ENCODE peak calls at places on chromosomes 2 and 18, in seven cellular contexts. I, Z, P, G, H, S and K are unnamed samples.

GRCh38 chr18:12373032-12373770 is 3.8 kb downstream of the AFG3L2 start:
- DNase-seq in P (no peak), I (peak; percentile 30), G (no peak), S (no peak), H (no peak), Z (no peak), K (no peak)

GRCh38 chr2:119407430-119408220 is 24.0 kb upstream of the TMEM37 start:
- DNase-seq in I (peak; percentile 83), H (peak; percentile 55), Z (peak; percentile 52), P (peak; percentile 67), G (peak; percentile 52), S (no peak), K (no peak)

GRCh38 chr2:183963609-183964008 is 634.7 kb upstream of the ZNF804A start:
- DNase-seq in I (no peak), G (no peak), H (no peak), Z (no peak), P (no peak), S (no peak), K (no peak)

GRCh38 chr2:238240761-238241711 is 1.2 kb upstream of the HES6 start:
- DNase-seq in H (peak; percentile 48), I (peak; percentile 72), S (no peak), Z (peak; percentile 20), P (peak; percentile 89), G (peak; percentile 89), K (no peak)

GRCh38 chr18:58953627-58954026 is 89.0 kb downstream of the ZNF532 start:
- DNase-seq in H (peak; percentile 71), S (no peak), I (no peak), Z (no peak), G (no peak), P (peak; percentile 59), K (no peak)

GRCh38 chr18:3603460-3604259 is 153.7 kb downstream of the TGIF1 start:
- DNase-seq in I (peak; percentile 98), H (no peak), P (no peak), S (no peak), G (peak; percentile 59), Z (no peak), K (no peak)

GRCh38 chr2:112048887-112049286 is 6.2 kb upstream of the TMEM87B start:
- DNase-seq in G (no peak), S (no peak), I (peak; percentile 80), Z (peak; percentile 21), P (peak; percentile 76), H (no peak), K (no peak)

GRCh38 chr2:37570773-37571570 is 100.5 kb downstream of the CDC42EP3 start:
- DNase-seq in I (peak; percentile 77), H (no peak), Z (peak; percentile 70), G (no peak), S (no peak), P (no peak), K (no peak)

GRCh38 chr2:100182494-100183355 is 40.3 kb upstream of the AFF3 start:
- DNase-seq in H (peak; percentile 24), I (peak; percentile 32), S (no peak), P (no peak), G (peak; percentile 16), Z (no peak), K (no peak)

GRCh38 chr2:19900536-19901200 is 1.1 kb downstream of the TTC32 start:
- DNase-seq in G (no peak), H (no peak), Z (peak; percentile 21), S (no peak), P (peak; percentile 46), I (peak; percentile 25), K (no peak)

GRCh38 chr2:166373951-166374350 is 1.8 kb downstream of the SCN9A start:
- DNase-seq in Z (peak; percentile 31), G (no peak), H (no peak), I (peak; percentile 74), S (no peak), P (peak; percentile 66), K (no peak)

GRCh38 chr2:221124542-221125235 is 447.4 kb downstream of the EPHA4 start:
- DNase-seq in Z (no peak), P (no peak), G (peak; percentile 52), I (peak; percentile 6), H (peak; percentile 67), S (no peak), K (no peak)

GRCh38 chr2:18200771-18201170 is 322.3 kb downstream of the KCNS3 start:
- DNase-seq in H (no peak), G (no peak), P (no peak), Z (no peak), S (no peak), I (no peak), K (no peak)